ENCODE peak calls at places on chromosomes 13 and 19, in five cellular contexts. S, W, R, P and F are unnamed samples.
A peak's percentile ranks its signal among the peaks of the same experiment; 100 is the strongest.

GRCh38 chr19:13120817-13121216 is 2.8 kb downstream of the NACC1 start:
- DNase-seq in S (no peak), W (peak; percentile 84), R (no peak), P (peak; percentile 52), F (peak; percentile 64)

GRCh38 chr19:18408053-18408476 is 10.6 kb upstream of the LRRC25 start:
- DNase-seq in S (peak; percentile 47), W (no peak), R (no peak), P (no peak), F (no peak)

GRCh38 chr19:40704491-40705361 is 12.0 kb downstream of the COQ8B start:
- DNase-seq in S (no peak), W (no peak), R (no peak), P (no peak), F (no peak)

GRCh38 chr19:1264801-1265610 is 4.1 kb upstream of the CIRBP start:
- DNase-seq in S (peak; percentile 86), W (peak; percentile 78), R (peak; percentile 88), P (peak; percentile 97), F (no peak)

GRCh38 chr19:50175924-50176323 is 12.8 kb upstream of the IZUMO2 start:
- DNase-seq in S (no peak), W (no peak), R (no peak), P (no peak), F (no peak)

GRCh38 chr13:40668335-40668734 is 1.9 kb upstream of the FOXO1 start:
- DNase-seq in S (peak; percentile 58), W (no peak), R (peak; percentile 54), P (peak; percentile 25), F (no peak)

GRCh38 chr13:31038834-31039552 is 106.5 kb downstream of the TEX26 start:
- DNase-seq in S (no peak), W (peak; percentile 14), R (no peak), P (no peak), F (peak; percentile 24)

GRCh38 chr19:53103141-53103902 is at the start of gene ZNF160:
- DNase-seq in S (peak; percentile 98), W (peak; percentile 95), R (peak; percentile 98), P (peak; percentile 99), F (peak; percentile 81)

GRCh38 chr13:112776354-112776753 is 86.5 kb downstream of the ATP11A start:
- DNase-seq in S (no peak), W (no peak), R (no peak), P (no peak), F (no peak)

GRCh38 chr13:33349314-33349995 is 63.9 kb upstream of the STARD13 start:
- DNase-seq in S (peak; percentile 14), W (peak; percentile 5), R (peak; percentile 42), P (peak; percentile 20), F (no peak)

GRCh38 chr13:39688278-39688677 is 32.8 kb downstream of the COG6 start:
- DNase-seq in S (no peak), W (no peak), R (no peak), P (no peak), F (no peak)

GRCh38 chr13:92719868-92720267 is 506.7 kb upstream of the GPC6 start:
- DNase-seq in S (peak; percentile 43), W (no peak), R (no peak), P (no peak), F (no peak)

GRCh38 chr13:98994896-98995295 is 17.0 kb upstream of the DOCK9 start:
- DNase-seq in S (no peak), W (no peak), R (no peak), P (no peak), F (no peak)

GRCh38 chr13:50484472-50485113 is 358.9 kb downstream of the DLEU7 start:
- DNase-seq in S (no peak), W (peak; percentile 6), R (no peak), P (no peak), F (no peak)

GRCh38 chr19:41019346-41019745 is 28.3 kb downstream of the CYP2B6 start:
- DNase-seq in S (no peak), W (no peak), R (no peak), P (no peak), F (no peak)

GRCh38 chr19:38545596-38545995 is 72.2 kb downstream of the MAP4K1 start:
- DNase-seq in S (no peak), W (no peak), R (no peak), P (peak; percentile 34), F (no peak)

GRCh38 chr19:38543286-38543806 is 74.4 kb downstream of the MAP4K1 start:
- DNase-seq in S (no peak), W (no peak), R (no peak), P (no peak), F (no peak)

GRCh38 chr19:38542040-38542439 is 75.7 kb downstream of the MAP4K1 start:
- DNase-seq in S (no peak), W (no peak), R (no peak), P (no peak), F (no peak)

GRCh38 chr19:38543807-38544568 is 73.8 kb downstream of the MAP4K1 start:
- DNase-seq in S (no peak), W (peak; percentile 97), R (peak; percentile 45), P (peak; percentile 82), F (peak; percentile 63)

DNA sequence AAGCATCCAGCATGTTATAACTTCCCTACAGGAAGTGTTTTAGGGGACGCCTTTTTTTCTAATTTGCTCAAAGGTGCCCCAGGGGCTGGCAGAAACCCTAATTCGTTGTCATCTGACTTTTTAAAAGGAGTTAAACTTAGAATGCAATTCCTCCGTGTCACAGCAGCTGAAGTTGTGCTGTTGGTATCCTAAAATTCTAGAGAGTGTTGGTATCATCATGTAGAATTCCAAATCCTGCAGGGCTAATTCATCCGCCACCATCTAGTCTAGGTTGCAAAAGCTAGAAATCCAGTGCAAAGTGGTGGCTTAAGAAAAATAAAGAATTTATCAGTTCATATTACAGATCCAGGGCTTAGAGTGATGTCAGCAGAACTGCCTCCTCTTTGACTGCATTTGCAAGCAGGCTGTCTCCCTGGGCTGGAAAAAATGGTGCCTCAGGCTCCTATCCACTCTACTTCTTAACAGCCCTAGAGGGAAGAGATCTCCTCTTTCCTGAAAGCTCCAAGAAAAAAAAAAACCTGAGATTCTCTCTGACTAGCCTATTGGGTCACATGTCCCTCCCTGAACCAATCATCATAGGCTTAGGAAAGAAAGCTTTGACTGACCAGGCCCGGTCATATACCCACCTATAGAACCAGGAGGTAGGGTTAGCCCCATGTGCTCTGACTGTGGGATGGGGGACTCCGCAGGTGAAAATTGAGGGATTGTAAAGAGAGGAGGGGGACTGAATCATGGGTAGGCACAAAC is 73.0 kb downstream of the MAP4K1 start:
- DNase-seq in S (peak; percentile 64), W (no peak), R (no peak), P (no peak), F (no peak)
- TF ChIP-seq CTCF in S (peak; percentile 54), W (peak; percentile 55), R (no peak), P (peak; percentile 43), F (no peak)

GRCh38 chr19:19533826-19534225 is 4.2 kb upstream of the CILP2 start:
- DNase-seq in S (no peak), W (no peak), R (no peak), P (no peak), F (no peak)

GRCh38 chr19:19532806-19533701 is 4.3 kb downstream of the YJEFN3 start:
- DNase-seq in S (no peak), W (no peak), R (no peak), P (no peak), F (no peak)

GRCh38 chr19:19530889-19531288 is 2.2 kb downstream of the YJEFN3 start:
- DNase-seq in S (no peak), W (no peak), R (no peak), P (no peak), F (no peak)

GRCh38 chr19:19530423-19530804 is 1.7 kb downstream of the YJEFN3 start:
- DNase-seq in S (no peak), W (no peak), R (no peak), P (peak; percentile 60), F (no peak)

DNA sequence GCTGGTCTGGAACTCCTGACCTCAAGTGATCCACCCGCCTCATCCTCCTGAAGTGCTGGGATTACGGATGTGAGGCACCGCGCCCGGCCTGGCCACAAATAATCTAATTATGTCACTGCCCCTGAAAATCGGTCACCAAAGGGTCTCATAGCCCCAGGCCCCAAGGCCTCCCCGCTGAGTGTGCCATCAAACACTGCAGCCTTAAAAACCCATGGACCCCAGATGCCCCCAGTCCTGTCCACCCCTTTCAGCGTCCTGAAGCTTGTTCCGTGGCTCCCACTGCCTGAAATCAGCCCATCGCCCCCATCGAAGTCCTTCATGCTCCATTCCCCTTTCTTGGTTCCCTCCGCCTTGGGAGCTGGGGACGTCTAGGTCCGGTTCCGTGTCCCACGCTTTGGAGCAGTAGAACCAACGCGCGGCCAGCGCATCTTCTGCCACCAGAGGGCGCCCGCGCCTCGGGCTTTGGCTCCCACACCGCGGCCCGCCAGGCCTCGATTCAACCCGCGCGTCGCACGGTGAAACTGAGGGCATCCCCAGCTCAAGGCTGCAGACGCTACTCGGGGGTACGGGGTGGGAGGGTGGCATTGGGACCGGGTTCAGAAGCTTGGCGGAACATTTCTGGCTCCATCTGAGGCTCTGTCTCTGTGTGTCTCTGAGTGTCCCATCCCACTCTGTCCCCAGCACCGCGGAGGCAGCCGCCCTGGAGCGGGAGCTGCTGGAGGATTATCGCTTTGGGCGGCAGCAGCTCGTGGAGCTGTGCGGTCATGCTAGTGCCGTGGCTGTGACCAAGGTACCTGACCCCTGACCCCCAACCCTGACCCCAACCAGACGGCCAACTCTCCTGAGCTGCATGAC is 3.5 kb downstream of the YJEFN3 start:
- DNase-seq in S (peak; percentile 88), W (peak; percentile 52), R (peak; percentile 72), P (peak; percentile 88), F (no peak)
- H3K4me3 ChIP-seq in S (no peak overlapping the region), W (no peak overlapping the region), R (no peak overlapping the region), P (no peak overlapping the region), F (no peak overlapping the region)

GRCh38 chr19:43318796-43319314 is 34.6 kb upstream of the CD177 start:
- DNase-seq in S (peak; percentile 38), W (no peak), R (no peak), P (no peak), F (peak; percentile 20)
- TF ChIP-seq CTCF in S (no peak), W (no peak), R (no peak), P (no peak), F (no peak)

GRCh38 chr19:14528419-14529253 is 758 bp upstream of the TECR start:
- DNase-seq in S (no peak), W (no peak), R (no peak), P (no peak), F (no peak)

GRCh38 chr19:14533450-14533849 is 4.1 kb downstream of the TECR start:
- DNase-seq in S (no peak), W (no peak), R (no peak), P (no peak), F (no peak)

GRCh38 chr19:14530005-14530348 is 583 bp downstream of the TECR start:
- DNase-seq in S (peak; percentile 79), W (no peak), R (no peak), P (no peak), F (no peak)

GRCh38 chr19:14529254-14530004 is at the start of gene TECR:
- DNase-seq in S (peak; percentile 100), W (peak; percentile 100), R (peak; percentile 100), P (peak; percentile 100), F (peak; percentile 99)

GRCh38 chr19:14530505-14530904 is 1.1 kb downstream of the TECR start:
- DNase-seq in S (no peak), W (no peak), R (no peak), P (no peak), F (no peak)
- H3K4me3 ChIP-seq in S (peak overlapping the region; percentile 75), W (peak overlapping the region; percentile 69), R (peak overlapping the region; percentile 80), P (peak overlapping the region; percentile 86), F (no peak overlapping the region)